ENCODE peak calls at places on chromosomes 6 and 20, in nine cellular contexts. V, K, N, I, O, X, U, J and W are unnamed samples. For H4K20me1 and H3K4me1, the result is how much of the 10 kb centered on the place peaks cover.

GRCh38 chr20:18263723-18264122 is 24.6 kb upstream of the ZNF133 start:
- DNase-seq in J (peak), N (no peak), U (peak), X (peak), K (no peak), I (no peak), O (no peak), V (no peak), W (peak)

GRCh38 chr6:130788954-130789353 is 38.3 kb upstream of the SMLR1 start:
- DNase-seq in V (no peak), U (no peak), J (no peak), O (no peak), K (no peak), N (no peak), I (no peak), X (no peak), W (no peak)

GRCh38 chr6:26159417-26160273 is 72.4 kb downstream of the HFE start:
- DNase-seq in X (peak), K (no peak), V (no peak), O (no peak), U (peak), I (no peak), J (peak), N (peak), W (peak)

GRCh38 chr20:380763-381580 is 412 bp downstream of the TRIB3 start:
- DNase-seq in N (no peak), V (peak), I (peak), O (no peak), X (peak), K (peak), U (peak), J (peak), W (peak)

GRCh38 chr6:108789475-108789874 is 58.7 kb upstream of the ARMC2 start:
- DNase-seq in O (no peak), I (no peak), K (no peak), X (no peak), U (no peak), N (no peak), V (no peak), J (no peak), W (no peak)

GRCh38 chr6:147179809-147180208 is 24.4 kb upstream of the STXBP5 start:
- DNase-seq in U (no peak), I (no peak), N (no peak), V (no peak), K (no peak), X (no peak), O (no peak), J (no peak), W (peak)

GRCh38 chr20:35303735-35304431 is 11.7 kb upstream of the FAM83C start:
- DNase-seq in N (peak), V (peak), U (peak), X (peak), O (peak), K (peak), I (peak), J (peak), W (peak)

GRCh38 chr6:4435981-4436445 is 300.6 kb upstream of the ECI2 start:
- DNase-seq in J (peak), O (no peak), X (no peak), I (no peak), V (no peak), N (no peak), K (no peak), U (no peak), W (no peak)

GRCh38 chr20:23157741-23158140 is 71.6 kb upstream of the CD93 start:
- DNase-seq in I (no peak), N (peak), O (no peak), X (peak), J (peak), K (no peak), U (peak), V (no peak), W (no peak)

DNA sequence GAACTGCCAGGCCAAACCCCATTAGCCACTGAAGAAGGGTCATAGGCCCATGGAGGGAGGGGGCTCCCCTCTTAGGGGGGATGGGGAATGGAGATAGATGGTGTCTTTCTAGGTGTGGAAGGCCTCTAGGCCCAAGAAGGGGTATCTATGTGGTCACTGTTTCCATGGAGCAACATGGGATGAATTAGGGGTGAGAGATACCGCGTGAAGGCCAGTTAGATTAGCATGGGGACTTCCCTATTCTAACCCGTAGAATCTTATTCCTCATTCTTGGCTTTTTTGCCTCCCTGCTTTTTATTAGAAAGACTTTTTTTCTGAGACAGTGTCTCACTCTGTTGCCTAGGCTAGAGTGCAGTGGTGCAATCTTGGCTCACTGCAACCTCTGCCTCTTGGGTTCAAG is 3.2 kb downstream of the RAB44 start:
- DNase-seq in K (no peak), U (no peak), O (no peak), X (no peak), V (no peak), J (no peak), N (no peak), I (no peak), W (no peak)
- H4K20me1 ChIP-seq in K (under half), U (under half), O (under half), X (under half), V (under half), J (under half), N (under half), I (under half), W (under half)

GRCh38 chr20:32479697-32480140 is 105.4 kb downstream of the NOL4L start:
- DNase-seq in U (no peak), X (no peak), N (no peak), J (no peak), I (no peak), O (no peak), K (no peak), V (no peak), W (no peak)
- H3K4me1 ChIP-seq in U (under half), X (under half), N (half or more), J (under half), I (half or more), O (under half), K (under half), V (under half), W (under half)

DNA sequence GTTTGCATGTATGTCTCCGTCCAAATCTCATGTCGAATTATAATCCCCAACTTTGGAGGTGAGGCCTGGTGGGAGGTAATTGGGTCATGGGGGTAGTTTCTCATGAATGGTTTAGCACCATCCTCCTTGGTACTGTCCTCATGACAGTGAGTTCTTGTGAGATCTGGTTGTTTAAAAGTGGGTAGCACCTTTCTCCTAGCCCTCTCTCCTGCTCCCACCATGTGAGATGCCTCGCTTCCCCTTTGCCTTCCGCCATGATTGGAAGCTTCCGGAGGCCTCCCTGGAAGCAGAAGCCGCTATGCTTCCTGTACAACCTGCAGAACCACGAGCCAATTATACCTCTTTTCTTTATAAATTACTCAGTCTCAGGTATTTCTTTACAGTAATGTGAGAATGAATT is 123.1 kb downstream of the FYN start:
- DNase-seq in U (no peak), I (no peak), N (no peak), J (no peak), X (no peak), V (no peak), O (no peak), K (no peak), W (no peak)
- H3K27ac ChIP-seq in U (no peak), I (no peak), N (peak), J (no peak), X (no peak), V (no peak), O (no peak), K (no peak), W (no peak)

DNA sequence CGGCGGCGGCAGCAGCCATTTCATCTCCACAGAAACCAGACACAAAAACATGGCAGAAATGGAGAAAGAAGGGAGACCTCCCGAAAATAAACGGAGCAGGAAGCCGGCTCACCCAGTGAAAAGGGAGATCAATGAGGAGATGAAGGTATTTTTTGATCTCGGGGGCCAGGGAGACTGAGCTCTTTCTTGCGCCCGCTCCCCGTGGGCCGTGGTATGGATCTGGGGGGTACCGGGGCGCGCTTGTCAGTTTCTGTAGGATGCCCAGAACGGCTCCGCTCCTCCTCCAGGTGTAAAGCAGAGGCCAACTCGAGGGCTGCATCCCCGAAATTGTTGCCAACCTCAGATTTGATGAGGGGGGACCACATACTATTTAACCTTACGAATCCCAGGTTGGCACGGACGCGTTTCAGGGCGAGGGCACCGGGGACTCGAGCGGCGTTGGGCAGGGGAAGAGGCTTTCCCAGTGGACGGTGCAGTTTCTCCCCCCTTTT is 696 bp downstream of the SOBP start:
- DNase-seq in X (no peak), J (no peak), U (no peak), K (no peak), V (no peak), O (no peak), I (no peak), N (no peak), W (no peak)
- H4K20me1 ChIP-seq in X (under half), J (under half), U (under half), K (under half), V (under half), O (under half), I (under half), N (under half), W (under half)

DNA sequence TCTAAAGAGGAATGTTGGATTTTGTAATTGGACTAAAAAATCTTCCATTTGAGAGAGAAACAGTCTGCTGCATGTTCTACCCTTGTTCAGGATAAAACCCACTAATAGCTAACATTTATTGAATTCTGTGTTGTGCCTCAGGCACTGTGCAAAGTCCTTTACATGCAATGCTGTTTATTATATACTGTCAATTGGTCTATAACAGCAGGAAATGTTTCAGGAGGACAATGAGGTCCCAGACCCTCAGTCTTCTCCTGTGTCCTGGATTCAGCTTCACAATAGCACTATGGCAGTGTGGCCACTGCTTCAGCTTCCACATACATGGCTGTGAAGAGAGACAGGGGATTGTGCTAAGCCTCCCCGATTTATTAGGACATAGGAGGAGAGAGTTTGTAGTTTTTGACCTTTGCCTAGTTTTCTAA is 11.0 kb downstream of the PTPN1 start:
- DNase-seq in U (no peak), N (no peak), X (peak), O (no peak), V (no peak), K (no peak), J (no peak), I (no peak), W (no peak)
- H3K4me1 ChIP-seq in U (under half), N (under half), X (half or more), O (under half), V (under half), K (under half), J (under half), I (under half), W (under half)

GRCh38 chr6:34664270-34664971 is 32.1 kb downstream of the ILRUN start:
- DNase-seq in N (no peak), J (no peak), U (peak), K (peak), O (no peak), I (no peak), X (peak), V (no peak), W (peak)

GRCh38 chr6:34661379-34661778 is 35.2 kb downstream of the ILRUN start:
- DNase-seq in N (no peak), V (no peak), K (no peak), O (no peak), I (no peak), U (no peak), X (no peak), J (no peak), W (no peak)

GRCh38 chr6:34665019-34665418 is 31.5 kb downstream of the ILRUN start:
- DNase-seq in J (no peak), V (no peak), U (no peak), O (no peak), X (no peak), I (no peak), N (no peak), K (no peak), W (no peak)

GRCh38 chr6:34663371-34663770 is 33.2 kb downstream of the ILRUN start:
- DNase-seq in O (no peak), K (no peak), J (no peak), N (no peak), U (no peak), X (no peak), I (no peak), V (no peak), W (no peak)

DNA sequence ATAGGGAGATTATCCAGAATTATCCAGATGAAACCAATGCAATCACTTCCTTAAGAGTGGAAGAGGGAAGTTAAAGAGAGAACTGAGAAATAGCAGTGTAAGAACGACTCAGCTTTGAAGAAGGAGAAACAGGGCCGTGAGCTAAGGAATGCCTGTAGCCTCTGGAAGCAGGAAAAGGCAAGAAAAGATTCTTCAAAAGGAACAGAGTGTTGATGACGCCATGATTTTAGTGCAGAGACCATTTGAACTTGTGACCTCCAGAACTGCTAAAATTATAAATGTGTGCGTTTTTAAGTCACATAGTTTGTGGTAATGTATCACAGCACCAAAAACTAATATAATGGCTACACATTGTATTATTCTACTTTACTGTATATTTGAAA is 32.7 kb downstream of the ILRUN start:
- DNase-seq in X (peak), K (peak), I (no peak), V (no peak), O (no peak), U (peak), J (no peak), N (no peak), W (no peak)
- H3K27ac ChIP-seq in X (peak), K (peak), I (peak), V (no peak), O (no peak), U (peak), J (peak), N (peak), W (peak)

DNA sequence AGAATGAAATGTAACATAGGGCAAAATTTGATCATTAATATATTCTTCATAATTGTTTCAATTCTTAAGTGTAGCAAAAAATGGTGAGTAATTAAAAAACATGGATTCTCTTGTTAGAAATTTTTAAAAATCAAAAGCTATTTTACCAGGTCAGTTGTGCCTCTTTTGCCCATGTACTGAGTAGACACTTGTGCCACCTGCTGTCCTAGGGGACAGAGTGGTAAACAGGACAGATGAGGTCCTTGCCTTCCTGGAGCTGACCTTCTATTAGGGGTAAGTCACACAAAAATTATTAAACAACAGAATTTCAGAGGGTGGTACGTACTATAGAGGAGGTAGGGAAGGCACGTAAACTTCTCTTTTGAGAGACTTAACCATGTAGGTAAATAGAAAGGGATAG is 6.5 kb downstream of the RNF24 start:
- DNase-seq in J (no peak), X (no peak), V (no peak), N (no peak), O (no peak), U (no peak), I (no peak), K (no peak), W (no peak)
- H4K20me1 ChIP-seq in J (under half), X (under half), V (half or more), N (half or more), O (under half), U (under half), I (under half), K (half or more), W (under half)

DNA sequence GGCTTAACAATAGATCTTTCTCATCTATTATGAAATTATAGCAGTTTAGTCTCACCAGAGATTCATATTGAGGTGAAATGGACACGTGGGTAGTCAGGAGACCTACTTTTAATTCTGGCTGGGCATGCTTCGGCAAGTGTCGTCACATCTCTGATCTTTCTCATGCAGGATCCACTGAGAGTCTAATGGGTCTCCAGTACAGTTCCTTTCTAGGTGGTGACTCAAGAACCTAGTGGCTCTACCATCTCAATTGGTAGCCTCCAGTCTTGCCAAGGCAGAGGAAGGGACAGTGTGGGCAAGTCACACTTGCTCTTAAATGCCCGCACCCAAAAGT is 94.9 kb downstream of the KCNB1 start:
- DNase-seq in U (no peak), X (no peak), O (no peak), V (no peak), I (no peak), K (no peak), N (no peak), J (no peak), W (no peak)
- H3K4me1 ChIP-seq in U (under half), X (under half), O (under half), V (under half), I (under half), K (under half), N (under half), J (under half), W (under half)

GRCh38 chr6:22251331-22251730 is 45.5 kb downstream of the PRL start:
- DNase-seq in I (no peak), X (peak), O (no peak), J (peak), N (peak), V (no peak), K (peak), U (peak), W (peak)

GRCh38 chr6:22249646-22250045 is 47.2 kb downstream of the PRL start:
- DNase-seq in V (no peak), J (no peak), I (no peak), N (no peak), U (no peak), K (no peak), X (no peak), O (no peak), W (no peak)

GRCh38 chr6:22248513-22249308 is 48.1 kb downstream of the PRL start:
- DNase-seq in N (peak), X (peak), K (peak), U (peak), V (no peak), O (no peak), J (no peak), I (no peak), W (peak)

GRCh38 chr6:22250486-22250885 is 46.4 kb downstream of the PRL start:
- DNase-seq in N (no peak), U (no peak), X (no peak), K (no peak), I (no peak), V (peak), O (peak), J (no peak), W (no peak)

DNA sequence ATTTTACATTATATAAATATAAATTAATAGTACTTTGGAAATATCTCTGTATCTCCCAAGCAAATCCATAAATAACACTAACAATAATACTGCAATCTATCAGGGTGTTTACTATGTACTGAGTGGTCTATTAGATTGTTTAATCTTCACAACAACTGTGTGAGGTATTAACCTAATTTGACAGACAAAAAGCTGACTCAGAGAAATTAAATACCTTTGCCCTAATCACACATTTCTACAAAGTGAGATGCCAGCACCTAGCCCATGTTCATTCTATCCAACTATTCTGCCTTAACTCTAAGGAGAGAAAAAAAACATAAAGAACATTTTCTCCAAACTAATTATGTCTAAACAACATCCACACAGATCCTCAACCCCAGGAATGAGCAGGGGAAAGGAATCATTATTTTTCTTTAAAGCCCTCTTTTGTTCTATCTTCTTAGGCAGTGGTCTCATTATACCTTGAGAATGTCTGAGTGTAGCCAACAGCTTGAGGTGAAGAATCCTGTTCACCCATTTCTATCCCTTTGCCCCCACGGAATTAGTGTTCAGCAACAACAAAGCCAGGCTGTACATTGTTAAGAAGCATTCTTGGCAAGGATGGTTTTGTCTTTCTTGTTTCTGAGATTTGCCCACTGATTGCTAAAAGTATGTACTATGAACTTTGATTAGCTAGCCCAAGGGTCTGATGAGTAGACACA is 42.7 kb downstream of the PRL start:
- DNase-seq in V (peak), O (no peak), K (no peak), X (no peak), U (no peak), N (no peak), J (no peak), I (no peak), W (no peak)
- H3K27ac ChIP-seq in V (peak), O (no peak), K (no peak), X (no peak), U (no peak), N (no peak), J (no peak), I (no peak), W (no peak)